ENCODE peak calls at places on chromosome 17, in five cellular contexts. One of them, this sample, is unnamed.

GRCh38 chr17:55347341-55347740 is 74.3 kb downstream of the MMD start:
- DNase-seq in dermis blood vessel endothelial cell: no peak
- DNase-seq in lower lobe of right lung: no peak
- DNase-seq in activated CD4-positive, alpha-beta memory T cell treated with anti-CD3 and anti-CD28 coated beads, Interleukin-2, amount 10 ng/mL, durations not matched to agents 7 days and 5 days: no peak
- DNase-seq in renal cortical epithelial cell: no peak
- DNase-seq in this sample: no peak

GRCh38 chr17:8337802-8338744 is 1.6 kb upstream of the ODF4 start:
- DNase-seq in activated CD4-positive, alpha-beta memory T cell treated with anti-CD3 and anti-CD28 coated beads, Interleukin-2, amount 10 ng/mL, durations not matched to agents 7 days and 5 days: no peak
- DNase-seq in lower lobe of right lung: no peak
- DNase-seq in dermis blood vessel endothelial cell: no peak
- DNase-seq in renal cortical epithelial cell: no peak
- DNase-seq in this sample: no peak

GRCh38 chr17:82196273-82196672 is 16.4 kb downstream of the CCDC57 start:
- DNase-seq in lower lobe of right lung: no peak
- DNase-seq in activated CD4-positive, alpha-beta memory T cell treated with anti-CD3 and anti-CD28 coated beads, Interleukin-2, amount 10 ng/mL, durations not matched to agents 7 days and 5 days: no peak
- DNase-seq in renal cortical epithelial cell: no peak
- DNase-seq in dermis blood vessel endothelial cell: no peak
- DNase-seq in this sample: no peak

GRCh38 chr17:50691550-50692447 is 15.9 kb downstream of the ANKRD40 start:
- DNase-seq in lower lobe of right lung: no peak
- DNase-seq in renal cortical epithelial cell: no peak
- DNase-seq in activated CD4-positive, alpha-beta memory T cell treated with anti-CD3 and anti-CD28 coated beads, Interleukin-2, amount 10 ng/mL, durations not matched to agents 7 days and 5 days: no peak
- DNase-seq in dermis blood vessel endothelial cell: no peak
- DNase-seq in this sample: no peak

GRCh38 chr17:31919802-31920525 is 16.8 kb upstream of the SUZ12 start:
- DNase-seq in dermis blood vessel endothelial cell: no peak
- DNase-seq in renal cortical epithelial cell: no peak
- DNase-seq in lower lobe of right lung: no peak
- DNase-seq in activated CD4-positive, alpha-beta memory T cell treated with anti-CD3 and anti-CD28 coated beads, Interleukin-2, amount 10 ng/mL, durations not matched to agents 7 days and 5 days: no peak
- DNase-seq in this sample: no peak

GRCh38 chr17:66542183-66542966 is 240.0 kb downstream of the PRKCA start:
- DNase-seq in lower lobe of right lung: no peak
- DNase-seq in dermis blood vessel endothelial cell: no peak
- DNase-seq in renal cortical epithelial cell: peak
- DNase-seq in activated CD4-positive, alpha-beta memory T cell treated with anti-CD3 and anti-CD28 coated beads, Interleukin-2, amount 10 ng/mL, durations not matched to agents 7 days and 5 days: peak
- DNase-seq in this sample: peak

GRCh38 chr17:49859991-49860953 is 12.4 kb upstream of the TAC4 start:
- DNase-seq in lower lobe of right lung: no peak
- DNase-seq in activated CD4-positive, alpha-beta memory T cell treated with anti-CD3 and anti-CD28 coated beads, Interleukin-2, amount 10 ng/mL, durations not matched to agents 7 days and 5 days: no peak
- DNase-seq in renal cortical epithelial cell: no peak
- DNase-seq in dermis blood vessel endothelial cell: no peak
- DNase-seq in this sample: no peak

GRCh38 chr17:37206299-37206698 is 169.5 kb upstream of the C17orf78 start:
- DNase-seq in renal cortical epithelial cell: no peak
- DNase-seq in activated CD4-positive, alpha-beta memory T cell treated with anti-CD3 and anti-CD28 coated beads, Interleukin-2, amount 10 ng/mL, durations not matched to agents 7 days and 5 days: no peak
- DNase-seq in dermis blood vessel endothelial cell: no peak
- DNase-seq in lower lobe of right lung: no peak
- DNase-seq in this sample: no peak

GRCh38 chr17:74408262-74408661 is 23.6 kb upstream of the GPRC5C start:
- DNase-seq in dermis blood vessel endothelial cell: peak
- DNase-seq in renal cortical epithelial cell: peak
- DNase-seq in activated CD4-positive, alpha-beta memory T cell treated with anti-CD3 and anti-CD28 coated beads, Interleukin-2, amount 10 ng/mL, durations not matched to agents 7 days and 5 days: no peak
- DNase-seq in lower lobe of right lung: peak
- DNase-seq in this sample: no peak

GRCh38 chr17:31493656-31494155 is 102.2 kb downstream of the RAB11FIP4 start:
- DNase-seq in dermis blood vessel endothelial cell: no peak
- DNase-seq in activated CD4-positive, alpha-beta memory T cell treated with anti-CD3 and anti-CD28 coated beads, Interleukin-2, amount 10 ng/mL, durations not matched to agents 7 days and 5 days: peak
- DNase-seq in renal cortical epithelial cell: no peak
- DNase-seq in lower lobe of right lung: no peak
- DNase-seq in this sample: no peak

GRCh38 chr17:16415031-16415924 is at the start of gene TRPV2:
- DNase-seq in dermis blood vessel endothelial cell: peak
- DNase-seq in renal cortical epithelial cell: no peak
- DNase-seq in activated CD4-positive, alpha-beta memory T cell treated with anti-CD3 and anti-CD28 coated beads, Interleukin-2, amount 10 ng/mL, durations not matched to agents 7 days and 5 days: peak
- DNase-seq in lower lobe of right lung: peak
- DNase-seq in this sample: no peak

GRCh38 chr17:77320046-77320445 is 179.3 kb downstream of the SEC14L1 start:
- DNase-seq in dermis blood vessel endothelial cell: no peak
- DNase-seq in renal cortical epithelial cell: no peak
- DNase-seq in activated CD4-positive, alpha-beta memory T cell treated with anti-CD3 and anti-CD28 coated beads, Interleukin-2, amount 10 ng/mL, durations not matched to agents 7 days and 5 days: no peak
- DNase-seq in lower lobe of right lung: peak
- DNase-seq in this sample: no peak

GRCh38 chr17:1108560-1108809 is 71.3 kb downstream of the ABR start:
- DNase-seq in dermis blood vessel endothelial cell: peak
- DNase-seq in activated CD4-positive, alpha-beta memory T cell treated with anti-CD3 and anti-CD28 coated beads, Interleukin-2, amount 10 ng/mL, durations not matched to agents 7 days and 5 days: no peak
- DNase-seq in renal cortical epithelial cell: no peak
- DNase-seq in lower lobe of right lung: no peak
- DNase-seq in this sample: no peak

GRCh38 chr17:58624751-58625150 is 67.1 kb downstream of the TEX14 start:
- DNase-seq in activated CD4-positive, alpha-beta memory T cell treated with anti-CD3 and anti-CD28 coated beads, Interleukin-2, amount 10 ng/mL, durations not matched to agents 7 days and 5 days: no peak
- DNase-seq in lower lobe of right lung: no peak
- DNase-seq in renal cortical epithelial cell: no peak
- DNase-seq in dermis blood vessel endothelial cell: no peak
- DNase-seq in this sample: no peak

GRCh38 chr17:4236456-4236855 is 27.3 kb downstream of the ANKFY1 start:
- DNase-seq in activated CD4-positive, alpha-beta memory T cell treated with anti-CD3 and anti-CD28 coated beads, Interleukin-2, amount 10 ng/mL, durations not matched to agents 7 days and 5 days: no peak
- DNase-seq in lower lobe of right lung: no peak
- DNase-seq in dermis blood vessel endothelial cell: peak
- DNase-seq in renal cortical epithelial cell: no peak
- DNase-seq in this sample: no peak

GRCh38 chr17:44518032-44518431 is 14.8 kb upstream of the GPATCH8 start:
- DNase-seq in lower lobe of right lung: no peak
- DNase-seq in activated CD4-positive, alpha-beta memory T cell treated with anti-CD3 and anti-CD28 coated beads, Interleukin-2, amount 10 ng/mL, durations not matched to agents 7 days and 5 days: no peak
- DNase-seq in renal cortical epithelial cell: peak
- DNase-seq in dermis blood vessel endothelial cell: no peak
- DNase-seq in this sample: peak

GRCh38 chr17:3636908-3637373 is 381 bp downstream of the CTNS start:
- DNase-seq in renal cortical epithelial cell: no peak
- DNase-seq in activated CD4-positive, alpha-beta memory T cell treated with anti-CD3 and anti-CD28 coated beads, Interleukin-2, amount 10 ng/mL, durations not matched to agents 7 days and 5 days: no peak
- DNase-seq in dermis blood vessel endothelial cell: peak
- DNase-seq in lower lobe of right lung: no peak
- DNase-seq in this sample: no peak

GRCh38 chr17:13650096-13650675 is 48.5 kb upstream of the HS3ST3A1 start:
- DNase-seq in renal cortical epithelial cell: no peak
- DNase-seq in dermis blood vessel endothelial cell: no peak
- DNase-seq in activated CD4-positive, alpha-beta memory T cell treated with anti-CD3 and anti-CD28 coated beads, Interleukin-2, amount 10 ng/mL, durations not matched to agents 7 days and 5 days: no peak
- DNase-seq in lower lobe of right lung: no peak
- DNase-seq in this sample: no peak

GRCh38 chr17:79090503-79091372 is 16.1 kb downstream of the ENGASE start:
- DNase-seq in lower lobe of right lung: no peak
- DNase-seq in dermis blood vessel endothelial cell: peak
- DNase-seq in activated CD4-positive, alpha-beta memory T cell treated with anti-CD3 and anti-CD28 coated beads, Interleukin-2, amount 10 ng/mL, durations not matched to agents 7 days and 5 days: no peak
- DNase-seq in renal cortical epithelial cell: no peak
- DNase-seq in this sample: no peak

GRCh38 chr17:13027246-13027645 is 9.4 kb upstream of the ELAC2 start:
- DNase-seq in activated CD4-positive, alpha-beta memory T cell treated with anti-CD3 and anti-CD28 coated beads, Interleukin-2, amount 10 ng/mL, durations not matched to agents 7 days and 5 days: no peak
- DNase-seq in lower lobe of right lung: no peak
- DNase-seq in dermis blood vessel endothelial cell: no peak
- DNase-seq in renal cortical epithelial cell: no peak
- DNase-seq in this sample: no peak

GRCh38 chr17:59800530-59800942 is 92.2 kb downstream of the TUBD1 start:
- DNase-seq in lower lobe of right lung: no peak
- DNase-seq in renal cortical epithelial cell: peak
- DNase-seq in activated CD4-positive, alpha-beta memory T cell treated with anti-CD3 and anti-CD28 coated beads, Interleukin-2, amount 10 ng/mL, durations not matched to agents 7 days and 5 days: no peak
- DNase-seq in dermis blood vessel endothelial cell: no peak
- DNase-seq in this sample: no peak

GRCh38 chr17:2955931-2956582 is 107.3 kb downstream of the OR1D5 start:
- DNase-seq in lower lobe of right lung: no peak
- DNase-seq in activated CD4-positive, alpha-beta memory T cell treated with anti-CD3 and anti-CD28 coated beads, Interleukin-2, amount 10 ng/mL, durations not matched to agents 7 days and 5 days: no peak
- DNase-seq in renal cortical epithelial cell: no peak
- DNase-seq in dermis blood vessel endothelial cell: no peak
- DNase-seq in this sample: no peak

GRCh38 chr17:41178341-41178740 is 320 bp upstream of the KRTAP4-2 start:
- DNase-seq in activated CD4-positive, alpha-beta memory T cell treated with anti-CD3 and anti-CD28 coated beads, Interleukin-2, amount 10 ng/mL, durations not matched to agents 7 days and 5 days: no peak
- DNase-seq in lower lobe of right lung: no peak
- DNase-seq in dermis blood vessel endothelial cell: no peak
- DNase-seq in renal cortical epithelial cell: peak
- DNase-seq in this sample: peak

GRCh38 chr17:76091526-76092285 is 11.9 kb downstream of the EXOC7 start:
- DNase-seq in renal cortical epithelial cell: no peak
- DNase-seq in dermis blood vessel endothelial cell: peak
- DNase-seq in activated CD4-positive, alpha-beta memory T cell treated with anti-CD3 and anti-CD28 coated beads, Interleukin-2, amount 10 ng/mL, durations not matched to agents 7 days and 5 days: no peak
- DNase-seq in lower lobe of right lung: peak
- DNase-seq in this sample: no peak